ENCODE peak calls at places on chromosomes 4 and X, in six cellular contexts. S is upper lobe of right lung, L is astrocyte, Y is coronary artery, N is OCI-LY7, R is dorsolateral prefrontal cortex. E is an unnamed sample.

GRCh38 chrX:124344246-124344645 is 2.1 kb upstream of the SH2D1A start:
- DNase-seq in R (no peak), N (peak; percentile 20), S (no peak), Y (no peak), L (no peak), E (no peak)

GRCh38 chrX:56284269-56284668 is 52.1 kb downstream of the KLF8 start:
- DNase-seq in Y (no peak), L (no peak), S (no peak), R (no peak), N (no peak), E (no peak)

GRCh38 chr4:150004481-150004880 is 73.8 kb upstream of the DCLK2 start:
- DNase-seq in S (no peak), N (no peak), Y (no peak), L (peak; percentile 85), R (no peak), E (no peak)

GRCh38 chrX:10608099-10608498 is 12.3 kb downstream of the MID1 start:
- DNase-seq in R (no peak), N (no peak), Y (no peak), L (peak; percentile 57), S (no peak), E (no peak)

GRCh38 chrX:80334583-80334982 is 85.7 kb upstream of the TENT5D start:
- DNase-seq in S (no peak), L (no peak), Y (no peak), R (no peak), N (no peak), E (no peak)

GRCh38 chr4:7524841-7525240 is 90.1 kb upstream of the PSAPL1 start:
- DNase-seq in N (no peak), S (no peak), Y (no peak), L (no peak), R (no peak), E (no peak)

GRCh38 chr4:3703677-3704521 is 62.3 kb upstream of the ADRA2C start:
- DNase-seq in N (no peak), R (no peak), S (peak; percentile 55), Y (no peak), L (no peak), E (no peak)

GRCh38 chrX:275967-276587 is 5.1 kb upstream of the PLCXD1 start:
- DNase-seq in Y (no peak), L (peak; percentile 22), R (no peak), S (peak; percentile 94), N (no peak), E (no peak)

GRCh38 chr4:10579700-10580099 is 104.9 kb downstream of the CLNK start:
- DNase-seq in L (no peak), S (no peak), N (no peak), R (no peak), Y (no peak), E (no peak)

GRCh38 chr4:110196871-110197420 is 1.5 kb downstream of the ELOVL6 start:
- DNase-seq in N (peak; percentile 73), Y (peak; percentile 73), S (no peak), L (peak; percentile 22), R (peak; percentile 55), E (no peak)

GRCh38 chrX:13151806-13152510 is 107.5 kb upstream of the FAM9C start:
- DNase-seq in N (no peak), Y (no peak), S (no peak), R (no peak), L (peak; percentile 73), E (no peak)

GRCh38 chrX:135087867-135088266 is 32.5 kb downstream of the ETDB start:
- DNase-seq in L (no peak), Y (no peak), R (no peak), S (no peak), N (no peak), E (no peak)

GRCh38 chrX:49054073-49054762 is 4.6 kb upstream of the CCDC120 start:
- DNase-seq in N (no peak), L (no peak), R (no peak), Y (no peak), S (no peak), E (no peak)

GRCh38 chr4:121514443-121514842 is 133.6 kb upstream of the QRFPR start:
- DNase-seq in L (no peak), R (no peak), S (no peak), Y (no peak), N (no peak), E (no peak)

GRCh38 chr4:102493794-102494193 is 7.4 kb upstream of the NFKB1 start:
- DNase-seq in N (no peak), S (no peak), Y (no peak), L (no peak), R (no peak), E (no peak)

GRCh38 chr4:173500841-173501591 is 29.0 kb downstream of the HAND2 start:
- DNase-seq in N (no peak), L (no peak), R (no peak), Y (no peak), S (no peak), E (no peak)

GRCh38 chr4:41933997-41934812 is 1.0 kb upstream of the TMEM33 start:
- DNase-seq in N (no peak), Y (no peak), L (no peak), S (no peak), R (no peak), E (no peak)

GRCh38 chr4:152870605-152871004 is 65.5 kb upstream of the FHDC1 start:
- DNase-seq in Y (no peak), N (no peak), R (no peak), S (no peak), L (no peak), E (no peak)

GRCh38 chr4:165201806-165202205 is 5.6 kb upstream of the KLHL2 start:
- DNase-seq in Y (no peak), S (no peak), R (no peak), N (no peak), L (peak; percentile 45), E (no peak)

GRCh38 chr4:27081675-27082579 is 221.3 kb downstream of the STIM2 start:
- DNase-seq in Y (no peak), N (no peak), S (no peak), R (no peak), L (no peak), E (no peak)

GRCh38 chrX:48626401-48627298 is 29.4 kb downstream of the WDR13 start:
- DNase-seq in N (no peak), Y (no peak), L (no peak), S (no peak), R (no peak), E (no peak)

GRCh38 chr4:53507671-53508286 is 83.5 kb downstream of the LNX1 start:
- DNase-seq in R (no peak), N (no peak), Y (peak; percentile 90), L (peak; percentile 98), S (no peak), E (no peak)

GRCh38 chr4:40309250-40309774 is 25.8 kb upstream of the CHRNA9 start:
- DNase-seq in R (peak; percentile 92), N (peak; percentile 90), S (peak; percentile 93), L (peak; percentile 45), Y (peak; percentile 83), E (no peak)

GRCh38 chrX:122094611-122095010 is 1047.2 kb downstream of the GLUD2 start:
- DNase-seq in L (peak; percentile 52), S (no peak), R (no peak), Y (no peak), N (no peak), E (no peak)

GRCh38 chr4:155889036-155889793 is 14.3 kb upstream of the TDO2 start:
- DNase-seq in L (peak; percentile 93), R (no peak), S (no peak), Y (no peak), N (no peak), E (no peak)

GRCh38 chr4:103996637-103997036 is 276.9 kb upstream of the TACR3 start:
- DNase-seq in S (no peak), N (no peak), Y (no peak), L (peak; percentile 86), R (no peak), E (peak; percentile 4)

GRCh38 chr4:87985097-87985886 is 9.8 kb downstream of the SPP1 start:
- DNase-seq in S (peak; percentile 64), L (peak; percentile 29), Y (no peak), R (peak; percentile 77), N (peak; percentile 42), E (peak; percentile 73)

GRCh38 chrX:100687128-100687527 is 43.1 kb downstream of the SRPX2 start:
- DNase-seq in S (no peak), L (no peak), Y (no peak), R (no peak), N (peak; percentile 26), E (no peak)

GRCh38 chrX:20463296-20464075 is 196.8 kb upstream of the RPS6KA3 start:
- DNase-seq in Y (no peak), N (no peak), S (no peak), R (no peak), L (no peak), E (no peak)

GRCh38 chr4:152815078-152815477 is 35.3 kb downstream of the ARFIP1 start:
- DNase-seq in S (no peak), R (no peak), N (no peak), Y (no peak), L (no peak), E (no peak)

GRCh38 chrX:21734175-21734574 is 23.7 kb downstream of the SMPX start:
- DNase-seq in Y (no peak), N (no peak), S (no peak), R (no peak), L (no peak), E (no peak)
- H3K27ac ChIP-seq in Y (no peak overlapping the region), N (no peak overlapping the region), S (no peak overlapping the region), R (no peak overlapping the region), L (peak overlapping the region; percentile 70), E (no peak overlapping the region)

GRCh38 chr4:64306255-64306565 is 103.0 kb downstream of the TECRL start:
- DNase-seq in S (no peak), Y (no peak), R (no peak), N (no peak), L (no peak), E (no peak)
- H3K27ac ChIP-seq in S (no peak overlapping the region), Y (no peak overlapping the region), R (no peak overlapping the region), N (no peak overlapping the region), L (no peak overlapping the region), E (no peak overlapping the region)

DNA sequence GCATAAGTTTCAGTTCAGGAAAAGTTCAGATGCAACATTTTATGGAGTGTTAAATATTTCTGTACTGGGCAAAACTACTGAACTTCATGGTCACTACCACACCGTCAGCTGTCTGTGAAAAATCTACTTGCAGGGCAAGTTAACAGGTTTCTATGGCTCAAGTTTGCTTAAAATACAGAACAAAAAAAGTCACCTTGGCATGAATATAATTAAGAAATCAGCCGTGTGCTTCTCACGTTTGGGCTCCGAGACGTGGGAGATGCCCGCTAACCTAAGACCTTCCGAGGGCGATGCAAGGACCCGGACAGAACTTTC is 633 bp downstream of the TAPT1 start:
- DNase-seq in N (no peak), S (no peak), L (no peak), R (no peak), Y (no peak), E (no peak)
- H3K27ac ChIP-seq in N (peak overlapping the region; percentile 71), S (peak overlapping the region; percentile 94), L (peak overlapping the region; percentile 57), R (peak overlapping the region; percentile 71), Y (peak overlapping the region; percentile 89), E (peak overlapping the region; percentile 68)

GRCh38 chrX:136662104-136662503 is 14.1 kb downstream of the CD40LG start:
- DNase-seq in N (no peak), R (no peak), L (no peak), S (no peak), Y (no peak), E (no peak)

GRCh38 chrX:136666088-136666487 is 18.1 kb downstream of the CD40LG start:
- DNase-seq in L (no peak), R (no peak), S (no peak), N (peak; percentile 10), Y (no peak), E (no peak)

GRCh38 chrX:136667446-136668168 is 19.6 kb downstream of the CD40LG start:
- DNase-seq in Y (no peak), N (no peak), R (no peak), L (no peak), S (no peak), E (no peak)

GRCh38 chrX:136662976-136663375 is 15.0 kb downstream of the CD40LG start:
- DNase-seq in L (no peak), N (no peak), S (no peak), Y (no peak), R (no peak), E (no peak)

GRCh38 chrX:136665258-136665900 is 17.4 kb downstream of the CD40LG start:
- DNase-seq in Y (no peak), N (peak; percentile 8), L (no peak), R (no peak), S (no peak), E (no peak)
- H3K27ac ChIP-seq in Y (no peak overlapping the region), N (peak overlapping the region; percentile 47), L (no peak overlapping the region), R (no peak overlapping the region), S (no peak overlapping the region), E (no peak overlapping the region)